ENCODE peak calls at places on chromosomes 13 and 19, in ten cellular contexts. Z, C, X, N, O, L, H, K, E and F are unnamed samples.

GRCh38 chr13:99382428-99383133 is 75.4 kb upstream of the GPR183 start:
- DNase-seq in Z (no peak), C (no peak), X (no peak), N (peak; percentile 9), O (no peak), L (no peak), H (no peak), K (peak; percentile 8), E (no peak), F (no peak)

GRCh38 chr19:55369651-55370304 is 485 bp downstream of the IL11 start:
- DNase-seq in Z (peak; percentile 94), C (no peak), X (peak; percentile 72), N (peak; percentile 95), O (no peak), L (peak; percentile 68), H (peak; percentile 96), K (peak; percentile 60), E (peak; percentile 63), F (no peak)

GRCh38 chr19:5603626-5604025 is 18.9 kb downstream of the SAFB2 start:
- DNase-seq in Z (no peak), C (no peak), X (no peak), N (no peak), O (no peak), L (no peak), H (no peak), K (no peak), E (no peak), F (no peak)

GRCh38 chr13:46389985-46390384 is 2.9 kb upstream of the RUBCNL start:
- DNase-seq in Z (no peak), C (peak; percentile 90), X (peak; percentile 13), N (no peak), O (no peak), L (no peak), H (no peak), K (no peak), E (no peak), F (peak; percentile 75)

GRCh38 chr13:109955598-109955997 is 169.2 kb upstream of the IRS2 start:
- DNase-seq in Z (no peak), C (no peak), X (no peak), N (peak; percentile 37), O (no peak), L (peak; percentile 35), H (no peak), K (no peak), E (no peak), F (no peak)

GRCh38 chr19:610071-610800 is 20.6 kb downstream of the HCN2 start:
- DNase-seq in Z (no peak), C (peak; percentile 79), X (no peak), N (no peak), O (no peak), L (no peak), H (no peak), K (no peak), E (no peak), F (peak; percentile 54)

GRCh38 chr19:19600793-19601346 is 17.6 kb downstream of the PBX4 start:
- DNase-seq in Z (no peak), C (no peak), X (no peak), N (no peak), O (no peak), L (no peak), H (no peak), K (no peak), E (no peak), F (no peak)

GRCh38 chr19:1975081-1975480 is 34.1 kb downstream of the CSNK1G2 start:
- DNase-seq in Z (no peak), C (no peak), X (no peak), N (peak; percentile 17), O (no peak), L (no peak), H (no peak), K (no peak), E (no peak), F (no peak)

GRCh38 chr19:1065606-1066109 is 1.3 kb upstream of the ARHGAP45 start:
- DNase-seq in Z (peak; percentile 53), C (no peak), X (peak; percentile 72), N (no peak), O (peak; percentile 68), L (peak; percentile 75), H (no peak), K (peak; percentile 71), E (no peak), F (no peak)

GRCh38 chr13:113787694-113788093 is 28.7 kb downstream of the TMEM255B start:
- DNase-seq in Z (no peak), C (no peak), X (no peak), N (no peak), O (no peak), L (no peak), H (no peak), K (no peak), E (no peak), F (no peak)
- H3K9me2 ChIP-seq in Z (no peaks in the 10 kb centered on the region), C (no peaks in the 10 kb centered on the region), X (no peaks in the 10 kb centered on the region), N (no peaks in the 10 kb centered on the region), O (no peaks in the 10 kb centered on the region), L (no peaks in the 10 kb centered on the region), H (no peaks in the 10 kb centered on the region), K (no peaks in the 10 kb centered on the region), E (no peaks in the 10 kb centered on the region), F (no peaks in the 10 kb centered on the region)

GRCh38 chr19:16603090-16603489 is 24.9 kb downstream of the MED26 start:
- DNase-seq in Z (no peak), C (no peak), X (no peak), N (no peak), O (no peak), L (no peak), H (no peak), K (no peak), E (no peak), F (no peak)

GRCh38 chr19:16604615-16605014 is 23.4 kb downstream of the MED26 start:
- DNase-seq in Z (no peak), C (no peak), X (no peak), N (no peak), O (no peak), L (no peak), H (no peak), K (no peak), E (no peak), F (no peak)

GRCh38 chr19:16605115-16605514 is 22.9 kb downstream of the MED26 start:
- DNase-seq in Z (no peak), C (no peak), X (no peak), N (no peak), O (no peak), L (no peak), H (no peak), K (no peak), E (no peak), F (peak; percentile 34)

GRCh38 chr19:16607819-16608218 is 20.2 kb downstream of the MED26 start:
- DNase-seq in Z (no peak), C (no peak), X (no peak), N (no peak), O (no peak), L (no peak), H (peak; percentile 12), K (no peak), E (no peak), F (no peak)

GRCh38 chr19:16605552-16605951 is 22.5 kb downstream of the MED26 start:
- DNase-seq in Z (no peak), C (no peak), X (no peak), N (no peak), O (no peak), L (no peak), H (peak; percentile 38), K (no peak), E (no peak), F (no peak)
- H3K27ac ChIP-seq in Z (no peak overlapping the region), C (peak overlapping the region; percentile 31), X (no peak overlapping the region), N (no peak overlapping the region), O (no peak overlapping the region), L (no peak overlapping the region), H (peak overlapping the region; percentile 2), K (no peak overlapping the region), E (peak overlapping the region; percentile 66), F (peak overlapping the region; percentile 45)

GRCh38 chr13:111575719-111576118 is 255.3 kb downstream of the TEX29 start:
- DNase-seq in Z (no peak), C (no peak), X (no peak), N (no peak), O (no peak), L (no peak), H (no peak), K (no peak), E (no peak), F (no peak)

GRCh38 chr13:111575276-111575675 is 254.8 kb downstream of the TEX29 start:
- DNase-seq in Z (no peak), C (no peak), X (no peak), N (no peak), O (no peak), L (no peak), H (no peak), K (no peak), E (no peak), F (no peak)

GRCh38 chr13:111572956-111573355 is 252.5 kb downstream of the TEX29 start:
- DNase-seq in Z (no peak), C (no peak), X (no peak), N (no peak), O (no peak), L (no peak), H (no peak), K (no peak), E (no peak), F (no peak)

GRCh38 chr13:111573362-111573761 is 252.9 kb downstream of the TEX29 start:
- DNase-seq in Z (no peak), C (no peak), X (no peak), N (no peak), O (no peak), L (no peak), H (no peak), K (no peak), E (no peak), F (no peak)

DNA sequence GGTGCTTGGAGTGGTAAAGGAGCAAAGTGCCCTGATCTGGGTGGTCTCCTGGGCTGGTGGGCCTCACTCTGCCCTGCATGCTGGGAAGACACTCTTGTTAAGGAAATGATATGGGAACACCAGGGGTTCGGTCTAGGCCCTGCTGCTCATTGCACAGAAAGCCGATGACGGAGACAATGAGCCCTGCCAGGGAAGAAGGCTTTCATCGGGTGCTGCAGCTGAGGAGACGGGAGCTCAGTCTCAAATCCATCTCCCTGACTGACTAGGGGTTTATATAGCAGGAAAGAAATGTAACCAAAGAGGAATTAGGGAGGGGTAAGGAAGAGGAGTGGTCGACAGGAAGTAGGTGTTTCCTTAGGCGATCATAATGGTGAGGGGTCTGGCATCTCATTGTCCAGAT is 253.4 kb downstream of the TEX29 start:
- DNase-seq in Z (no peak), C (no peak), X (no peak), N (no peak), O (no peak), L (no peak), H (no peak), K (no peak), E (no peak), F (no peak)
- H3K9me2 ChIP-seq in Z (no peaks in the 10 kb centered on the region), C (no peaks in the 10 kb centered on the region), X (no peaks in the 10 kb centered on the region), N (no peaks in the 10 kb centered on the region), O (no peaks in the 10 kb centered on the region), L (no peaks in the 10 kb centered on the region), H (no peaks in the 10 kb centered on the region), K (no peaks in the 10 kb centered on the region), E (no peaks in the 10 kb centered on the region), F (no peaks in the 10 kb centered on the region)

GRCh38 chr13:29774830-29775229 is 75.6 kb downstream of the UBL3 start:
- DNase-seq in Z (no peak), C (no peak), X (no peak), N (no peak), O (no peak), L (no peak), H (no peak), K (no peak), E (no peak), F (no peak)
- H3K27ac ChIP-seq in Z (no peak overlapping the region), C (no peak overlapping the region), X (no peak overlapping the region), N (no peak overlapping the region), O (no peak overlapping the region), L (no peak overlapping the region), H (no peak overlapping the region), K (no peak overlapping the region), E (no peak overlapping the region), F (no peak overlapping the region)